ENCODE peak calls at places on chromosomes 6 and 20, in four cellular contexts. O, Y, C and U are unnamed samples.
A peak's percentile ranks its signal among the peaks of the same experiment; 100 is the strongest.

GRCh38 chr6:108322728-108323127 is 27.9 kb downstream of the AFG1L start:
- DNase-seq in O (no peak), Y (no peak), C (no peak), U (no peak)

GRCh38 chr6:79536615-79536968 is 638 bp downstream of the LCA5 start:
- DNase-seq in O (no peak), Y (no peak), C (no peak), U (no peak)

GRCh38 chr6:133805876-133806275 is 83.0 kb upstream of the TCF21 start:
- DNase-seq in O (no peak), Y (no peak), C (no peak), U (no peak)

GRCh38 chr6:32194825-32195651 is 2.6 kb upstream of the GPSM3 start:
- DNase-seq in O (no peak), Y (peak; percentile 39), C (no peak), U (no peak)

GRCh38 chr6:101486124-101486523 is 92.6 kb downstream of the GRIK2 start:
- DNase-seq in O (no peak), Y (no peak), C (no peak), U (no peak)

GRCh38 chr6:46733410-46733809 is 1.8 kb downstream of the PLA2G7 start:
- DNase-seq in O (no peak), Y (no peak), C (no peak), U (no peak)

GRCh38 chr6:149913085-149913484 is 9.8 kb downstream of the RAET1G start:
- DNase-seq in O (no peak), Y (no peak), C (no peak), U (no peak)

GRCh38 chr6:157113389-157113788 is 209.9 kb downstream of the TMEM242 start:
- DNase-seq in O (no peak), Y (no peak), C (no peak), U (no peak)

GRCh38 chr6:3616565-3617176 is 134.8 kb downstream of the PXDC1 start:
- DNase-seq in O (no peak), Y (no peak), C (no peak), U (no peak)

GRCh38 chr6:81575446-81575845 is 177.0 kb downstream of the TENT5A start:
- DNase-seq in O (no peak), Y (no peak), C (no peak), U (no peak)

GRCh38 chr6:136528477-136528876 is 21.7 kb downstream of the MAP7 start:
- DNase-seq in O (no peak), Y (no peak), C (no peak), U (no peak)

GRCh38 chr6:113599444-113599843 is 257.7 kb upstream of the MARCKS start:
- DNase-seq in O (no peak), Y (no peak), C (no peak), U (no peak)

GRCh38 chr20:36210561-36210960 is 25.7 kb upstream of the AAR2 start:
- DNase-seq in O (no peak), Y (no peak), C (no peak), U (no peak)

GRCh38 chr20:32355417-32355841 is 2.7 kb upstream of the ASXL1 start:
- DNase-seq in O (no peak), Y (no peak), C (no peak), U (no peak)

GRCh38 chr6:155040946-155041345 is 45.8 kb downstream of the TIAM2 start:
- DNase-seq in O (no peak), Y (no peak), C (no peak), U (no peak)

GRCh38 chr6:157094038-157094437 is 229.3 kb downstream of the TMEM242 start:
- DNase-seq in O (no peak), Y (no peak), C (no peak), U (no peak)

GRCh38 chr20:16860914-16861313 is 112.8 kb downstream of the OTOR start:
- DNase-seq in O (no peak), Y (no peak), C (no peak), U (no peak)

GRCh38 chr20:58740356-58741308 is 48.0 kb downstream of the NPEPL1 start:
- DNase-seq in O (no peak), Y (no peak), C (no peak), U (no peak)

GRCh38 chr20:42701948-42702347 is 487.8 kb downstream of the PTPRT start:
- DNase-seq in O (no peak), Y (no peak), C (no peak), U (no peak)

GRCh38 chr20:50886184-50886790 is 45.0 kb downstream of the ADNP start:
- DNase-seq in O (no peak), Y (no peak), C (no peak), U (no peak)

GRCh38 chr6:107866606-107867301 is 42.6 kb upstream of the SCML4 start:
- DNase-seq in O (no peak), Y (no peak), C (no peak), U (no peak)

GRCh38 chr20:54151073-54151436 is 22.7 kb downstream of the CYP24A1 start:
- DNase-seq in O (no peak), Y (no peak), C (no peak), U (no peak)

GRCh38 chr6:112842338-112842700 is 495.2 kb downstream of the RFPL4B start:
- DNase-seq in O (no peak), Y (no peak), C (no peak), U (no peak)

GRCh38 chr6:105164418-105164817 is 15.4 kb downstream of the POPDC3 start:
- DNase-seq in O (no peak), Y (no peak), C (no peak), U (peak; percentile 46)

GRCh38 chr6:15523679-15524630 is 138.9 kb downstream of the DTNBP1 start:
- DNase-seq in O (no peak), Y (no peak), C (no peak), U (no peak)

GRCh38 chr6:68778356-68779020 is 143.4 kb downstream of the ADGRB3 start:
- DNase-seq in O (no peak), Y (no peak), C (no peak), U (no peak)

GRCh38 chr6:30211899-30212298 is 1.3 kb downstream of the TRIM26 start:
- DNase-seq in O (no peak), Y (no peak), C (no peak), U (no peak)

GRCh38 chr6:30213999-30214982 is 1.1 kb upstream of the TRIM26 start:
- DNase-seq in O (peak; percentile 77), Y (peak; percentile 96), C (peak; percentile 88), U (no peak)

GRCh38 chr6:30213654-30213998 is 420 bp upstream of the TRIM26 start:
- DNase-seq in O (no peak), Y (no peak), C (no peak), U (no peak)

GRCh38 chr6:30212865-30213653 is at the start of gene TRIM26:
- DNase-seq in O (peak; percentile 99), Y (peak; percentile 99), C (peak; percentile 98), U (peak; percentile 81)

GRCh38 chr6:30211306-30211705 is 1.9 kb downstream of the TRIM26 start:
- DNase-seq in O (no peak), Y (no peak), C (no peak), U (no peak)
- H3K27ac ChIP-seq in O (no peak overlapping the region), Y (peak overlapping the region; percentile 59), C (peak overlapping the region; percentile 97), U (peak overlapping the region; percentile 88)

GRCh38 chr6:40720375-40720748 is 133.2 kb upstream of the LRFN2 start:
- DNase-seq in O (no peak), Y (no peak), C (no peak), U (no peak)

GRCh38 chr6:40717411-40718057 is 130.4 kb upstream of the LRFN2 start:
- DNase-seq in O (no peak), Y (no peak), C (no peak), U (no peak)

GRCh38 chr6:40715501-40716403 is 128.6 kb upstream of the LRFN2 start:
- DNase-seq in O (no peak), Y (no peak), C (no peak), U (no peak)

GRCh38 chr6:40719671-40720374 is 132.7 kb upstream of the LRFN2 start:
- DNase-seq in O (no peak), Y (no peak), C (no peak), U (no peak)

GRCh38 chr6:40718401-40718800 is 131.2 kb upstream of the LRFN2 start:
- DNase-seq in O (no peak), Y (no peak), C (no peak), U (no peak)
- H3K27ac ChIP-seq in O (no peak overlapping the region), Y (no peak overlapping the region), C (no peak overlapping the region), U (no peak overlapping the region)

GRCh38 chr6:44074383-44075136 is 52.7 kb downstream of the MRPL14 start:
- DNase-seq in O (peak; percentile 67), Y (no peak), C (peak; percentile 73), U (no peak)

GRCh38 chr6:44072959-44073611 is 54.2 kb downstream of the MRPL14 start:
- DNase-seq in O (peak; percentile 77), Y (peak; percentile 94), C (peak; percentile 80), U (no peak)

GRCh38 chr6:44075137-44076015 is 51.9 kb downstream of the MRPL14 start:
- DNase-seq in O (peak; percentile 74), Y (no peak), C (no peak), U (no peak)

GRCh38 chr6:44072452-44072958 is 54.7 kb downstream of the MRPL14 start:
- DNase-seq in O (no peak), Y (no peak), C (no peak), U (no peak)

DNA sequence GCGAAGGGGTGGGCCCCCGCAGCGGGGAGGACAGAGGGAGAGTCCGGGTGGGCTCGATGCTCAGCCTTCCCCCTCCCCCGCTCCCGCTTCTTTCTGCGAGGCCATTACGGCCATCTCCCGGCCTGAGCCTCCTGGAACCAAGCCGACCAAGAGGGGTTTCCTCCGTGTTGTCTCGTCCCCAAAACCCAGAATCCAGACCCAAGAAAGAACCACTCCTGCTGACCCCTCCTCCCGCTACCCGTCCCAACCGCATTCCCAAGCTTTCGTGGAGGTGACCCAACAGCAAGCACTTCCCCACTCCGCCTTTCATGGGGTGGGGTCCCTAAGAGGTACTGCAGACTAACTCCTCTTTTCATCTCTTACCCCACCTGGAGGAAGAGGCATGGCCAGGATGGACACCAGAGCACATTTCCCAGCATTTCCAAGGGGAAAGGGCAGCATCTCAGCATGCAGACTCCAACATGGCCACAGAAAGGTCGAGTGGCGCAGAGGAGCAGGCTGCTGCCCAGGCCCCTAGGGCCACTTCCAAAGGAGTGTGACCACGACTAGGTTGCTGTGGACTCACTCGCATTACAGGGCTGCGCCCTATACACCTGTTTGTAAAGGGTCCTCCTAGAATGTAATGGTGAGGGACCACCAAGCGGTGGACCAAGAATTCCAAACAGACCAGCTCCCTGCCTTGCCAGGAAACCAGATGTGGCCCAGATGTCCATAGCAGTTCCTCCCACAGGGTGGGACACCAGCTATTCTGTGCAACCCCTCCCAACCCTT is 53.5 kb downstream of the MRPL14 start:
- DNase-seq in O (no peak), Y (no peak), C (no peak), U (no peak)
- H3K27ac ChIP-seq in O (peak overlapping the region; percentile 94), Y (peak overlapping the region; percentile 6), C (peak overlapping the region; percentile 0), U (peak overlapping the region; percentile 91)

DNA sequence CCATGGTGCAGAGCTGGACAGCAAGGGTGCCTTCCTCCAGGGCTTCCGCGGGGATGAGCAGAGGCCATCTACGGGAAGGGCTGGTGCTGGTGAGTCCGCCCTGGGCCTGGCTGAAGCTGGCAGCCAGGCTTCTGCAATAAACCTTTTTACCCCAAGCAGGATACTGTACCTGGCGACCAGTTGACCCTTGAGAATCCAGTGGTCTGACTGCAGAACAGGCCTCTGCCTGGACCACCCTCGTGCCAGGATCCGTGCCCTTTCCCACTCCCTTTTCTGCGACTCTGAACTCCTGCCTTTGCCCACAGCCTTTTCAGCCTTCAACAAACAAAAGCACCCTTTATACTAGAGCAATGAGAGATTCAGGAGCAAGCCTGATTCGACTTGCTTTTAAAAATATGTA is 18.9 kb downstream of the CDH26 start:
- DNase-seq in O (no peak), Y (no peak), C (no peak), U (no peak)
- H3K27ac ChIP-seq in O (no peak overlapping the region), Y (no peak overlapping the region), C (no peak overlapping the region), U (no peak overlapping the region)